ENCODE peak calls at places on chromosomes 16 and 17, in seven cellular contexts. O is A549, Z is SK-N-SH, R is K562, N is HCT116, Q is NB4, L is endothelial cell of umbilical vein. S is an unnamed sample.

GRCh38 chr16:70777973-70778406 is 23.0 kb downstream of the VAC14 start:
- DNase-seq in O (peak), Z (no peak), R (no peak), N (no peak), Q (no peak), L (no peak), S (peak)

GRCh38 chr16:58024673-58025350 is 742 bp upstream of the MMP15 start:
- DNase-seq in O (no peak), Z (peak), R (peak), N (peak), Q (peak), L (no peak), S (peak)

GRCh38 chr16:9860876-9861275 is 321.4 kb downstream of the GRIN2A start:
- DNase-seq in O (no peak), Z (no peak), R (no peak), N (no peak), Q (peak), L (no peak), S (no peak)

GRCh38 chr17:229130-229944 is 47.9 kb upstream of the DOC2B start:
- DNase-seq in O (no peak), Z (no peak), R (no peak), N (no peak), Q (no peak), L (peak), S (peak)

GRCh38 chr17:29615048-29615385 is 7.7 kb downstream of the CORO6 start:
- DNase-seq in O (no peak), Z (peak), R (peak), N (no peak), Q (peak), L (no peak), S (no peak)

GRCh38 chr17:76994237-76994637 is 126.0 kb downstream of the MGAT5B start:
- DNase-seq in O (no peak), Z (no peak), R (no peak), N (no peak), Q (no peak), L (no peak), S (no peak)

GRCh38 chr17:10094806-10095205 is 103.6 kb downstream of the GAS7 start:
- DNase-seq in O (no peak), Z (no peak), R (no peak), N (no peak), Q (no peak), L (no peak), S (no peak)

GRCh38 chr16:75244844-75245758 is 6.3 kb downstream of the BCAR1 start:
- DNase-seq in O (peak), Z (peak), R (no peak), N (no peak), Q (peak), L (peak), S (peak)

GRCh38 chr17:70332811-70333210 is 163.5 kb downstream of the KCNJ2 start:
- DNase-seq in O (no peak), Z (no peak), R (no peak), N (no peak), Q (no peak), L (no peak), S (no peak)

GRCh38 chr17:76492250-76492988 is 8.8 kb downstream of the RHBDF2 start:
- DNase-seq in O (no peak), Z (no peak), R (no peak), N (no peak), Q (peak), L (no peak), S (no peak)

GRCh38 chr17:79001190-79002020 is 8.2 kb downstream of the CANT1 start:
- DNase-seq in O (no peak), Z (no peak), R (no peak), N (no peak), Q (no peak), L (no peak), S (no peak)

GRCh38 chr17:9842057-9842758 is 16.5 kb downstream of the GLP2R start:
- DNase-seq in O (peak), Z (no peak), R (no peak), N (no peak), Q (no peak), L (no peak), S (no peak)

GRCh38 chr16:4911831-4912422 is 25.0 kb downstream of the PPL start:
- DNase-seq in O (no peak), Z (no peak), R (no peak), N (no peak), Q (no peak), L (no peak), S (no peak)

GRCh38 chr17:63647936-63648335 is 25.7 kb downstream of the MAP3K3 start:
- DNase-seq in O (no peak), Z (no peak), R (no peak), N (no peak), Q (no peak), L (no peak), S (no peak)

GRCh38 chr17:9432867-9433495 is 142.6 kb downstream of the STX8 start:
- DNase-seq in O (no peak), Z (no peak), R (no peak), N (no peak), Q (no peak), L (no peak), S (no peak)

GRCh38 chr16:24041834-24042631 is 206.2 kb downstream of the PRKCB start:
- DNase-seq in O (peak), Z (peak), R (peak), N (peak), Q (peak), L (peak), S (peak)

GRCh38 chr17:38874505-38875419 is 4.9 kb downstream of the LASP1 start:
- DNase-seq in O (no peak), Z (no peak), R (no peak), N (no peak), Q (no peak), L (no peak), S (no peak)

GRCh38 chr16:81994485-81994884 is 16.8 kb downstream of the SDR42E1 start:
- DNase-seq in O (peak), Z (no peak), R (peak), N (no peak), Q (peak), L (no peak), S (peak)

GRCh38 chr16:64982581-64982980 is 139.3 kb downstream of the CDH11 start:
- DNase-seq in O (no peak), Z (no peak), R (no peak), N (no peak), Q (no peak), L (no peak), S (no peak)

GRCh38 chr16:10126686-10127085 is 55.5 kb downstream of the GRIN2A start:
- DNase-seq in O (no peak), Z (no peak), R (no peak), N (no peak), Q (no peak), L (no peak), S (no peak)

GRCh38 chr16:27795992-27796614 is 246.2 kb downstream of the KATNIP start:
- DNase-seq in O (no peak), Z (no peak), R (peak), N (peak), Q (peak), L (peak), S (peak)

GRCh38 chr17:62617894-62618472 is 9.5 kb upstream of the MRC2 start:
- DNase-seq in O (no peak), Z (no peak), R (no peak), N (no peak), Q (peak), L (no peak), S (no peak)

GRCh38 chr17:7177954-7178477 is 1.2 kb downstream of the ASGR1 start:
- DNase-seq in O (peak), Z (peak), R (peak), N (no peak), Q (peak), L (peak), S (peak)

GRCh38 chr16:69660166-69660565 is 66.2 kb downstream of the NQO1 start:
- DNase-seq in O (no peak), Z (no peak), R (no peak), N (no peak), Q (no peak), L (no peak), S (no peak)

DNA sequence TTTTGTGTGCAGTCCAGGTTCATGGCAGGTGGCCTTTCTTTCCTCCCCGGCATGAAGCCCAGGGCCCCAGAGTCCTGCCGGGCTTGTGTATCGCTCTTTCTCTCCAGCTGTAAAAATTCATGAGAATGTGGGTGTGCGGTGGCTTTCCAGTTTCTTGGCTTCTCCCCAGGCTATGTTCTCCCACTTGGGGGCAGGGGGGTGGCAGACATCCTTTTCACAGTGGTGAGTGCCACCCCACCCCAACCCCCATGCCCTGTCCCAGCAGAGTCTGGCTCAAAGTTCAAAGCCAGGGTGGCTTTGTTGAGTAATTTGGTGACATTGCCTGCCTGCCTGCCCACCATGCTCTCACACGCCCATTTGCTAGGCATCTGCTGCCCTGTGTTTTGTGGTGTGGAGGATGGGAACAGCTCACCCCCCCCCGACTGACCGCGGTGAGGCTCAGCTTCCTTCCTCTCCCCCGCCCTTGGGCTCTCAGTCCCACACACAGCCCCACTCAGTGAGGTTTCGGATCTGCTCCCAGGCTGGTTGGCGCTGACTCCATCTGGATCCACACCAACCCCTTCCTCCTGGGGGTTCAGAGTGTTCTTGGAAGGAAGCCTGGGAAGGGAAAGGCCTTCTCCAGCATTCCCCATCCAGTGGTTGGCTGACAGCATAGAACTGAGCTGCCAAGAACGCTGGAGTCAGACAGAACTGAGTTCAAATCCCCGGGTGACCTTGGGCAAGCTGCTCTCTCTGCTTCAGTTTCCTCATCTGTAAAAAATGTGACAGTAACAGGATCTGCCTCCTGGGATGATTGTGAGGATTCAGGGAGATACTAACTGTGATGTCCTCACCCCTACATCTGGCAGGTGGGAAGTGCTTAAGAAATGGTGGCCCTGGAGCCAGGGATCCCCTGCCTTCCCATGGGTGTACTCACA is 36.1 kb downstream of the CHD9 start:
- DNase-seq in O (no peak), Z (peak), R (no peak), N (no peak), Q (peak), L (peak), S (no peak)
- TF ChIP-seq MAX in O (no peak), Z (peak), R (no peak), N (no peak), Q (peak), L (no peak), S (no peak)

DNA sequence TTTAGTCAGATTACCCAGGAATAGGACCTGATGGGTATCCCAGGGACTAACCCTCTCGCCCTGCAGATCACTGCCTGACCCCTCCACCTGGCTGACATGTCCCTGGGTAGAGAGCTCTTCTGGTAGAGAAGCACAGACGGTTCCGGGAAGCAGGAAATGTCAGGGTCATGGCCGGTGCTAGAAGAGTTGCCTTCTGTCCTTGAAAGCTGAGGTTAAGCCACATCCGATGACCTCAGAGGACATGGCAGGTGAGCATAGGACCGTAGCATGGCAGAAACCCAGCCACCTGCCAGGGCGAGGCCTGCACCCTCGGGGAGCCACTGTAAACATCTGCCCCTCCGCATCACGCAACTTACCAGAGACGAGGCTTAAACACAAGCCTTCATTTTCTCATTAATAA is 483.7 kb downstream of the SOX9 start:
- DNase-seq in O (no peak), Z (no peak), R (no peak), N (no peak), Q (no peak), L (no peak), S (no peak)
- TF ChIP-seq MAX in O (no peak), Z (no peak), R (no peak), N (no peak), Q (no peak), L (no peak), S (no peak)

GRCh38 chr16:66460703-66461102 is 33.6 kb downstream of the BEAN1 start:
- DNase-seq in O (no peak), Z (no peak), R (no peak), N (no peak), Q (no peak), L (no peak), S (no peak)
- TF ChIP-seq MAX in O (no peak), Z (no peak), R (no peak), N (no peak), Q (no peak), L (no peak), S (no peak)

GRCh38 chr16:51404386-51404785 is 253.3 kb upstream of the SALL1 start:
- DNase-seq in O (no peak), Z (no peak), R (no peak), N (no peak), Q (no peak), L (no peak), S (no peak)
- TF ChIP-seq MAX in O (no peak), Z (no peak), R (no peak), N (no peak), Q (no peak), L (no peak), S (no peak)

DNA sequence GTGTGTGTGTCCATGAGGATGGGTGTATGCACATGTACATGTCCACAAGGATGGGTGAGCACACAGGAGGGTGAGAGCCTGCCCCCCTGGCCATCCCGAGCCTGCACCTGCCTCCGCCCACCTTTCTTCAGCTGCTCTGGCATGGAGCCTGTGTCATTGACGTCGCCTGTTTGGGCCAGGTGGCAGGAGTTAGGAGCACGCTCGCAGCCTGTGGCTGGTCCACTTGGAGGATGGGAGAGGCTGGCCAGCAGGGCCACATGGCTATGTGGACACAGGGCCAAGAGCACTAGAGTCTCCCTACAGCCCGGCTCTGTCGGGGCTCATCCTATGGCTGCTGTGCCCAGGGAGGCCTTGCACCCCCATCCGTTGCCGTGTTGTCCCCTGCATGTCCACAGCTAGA is 21.4 kb downstream of the BAHCC1 start:
- DNase-seq in O (no peak), Z (no peak), R (no peak), N (no peak), Q (no peak), L (no peak), S (no peak)
- TF ChIP-seq MAX in O (no peak), Z (no peak), R (no peak), N (no peak), Q (no peak), L (no peak), S (no peak)

GRCh38 chr16:84722068-84722467 is 22.3 kb downstream of the USP10 start:
- DNase-seq in O (no peak), Z (no peak), R (no peak), N (no peak), Q (no peak), L (no peak), S (no peak)

GRCh38 chr16:84715854-84716253 is 16.1 kb downstream of the USP10 start:
- DNase-seq in O (no peak), Z (no peak), R (no peak), N (no peak), Q (no peak), L (no peak), S (no peak)

GRCh38 chr16:84717484-84717883 is 17.7 kb downstream of the USP10 start:
- DNase-seq in O (no peak), Z (no peak), R (no peak), N (no peak), Q (no peak), L (no peak), S (no peak)

GRCh38 chr16:84716740-84717139 is 16.9 kb downstream of the USP10 start:
- DNase-seq in O (no peak), Z (no peak), R (no peak), N (no peak), Q (no peak), L (no peak), S (no peak)

GRCh38 chr16:84720180-84720579 is 20.4 kb downstream of the USP10 start:
- DNase-seq in O (no peak), Z (peak), R (no peak), N (no peak), Q (no peak), L (peak), S (no peak)
- TF ChIP-seq MAX in O (no peak), Z (no peak), R (no peak), N (no peak), Q (no peak), L (no peak), S (no peak)

GRCh38 chr17:66403846-66404597 is 101.6 kb downstream of the PRKCA start:
- DNase-seq in O (no peak), Z (no peak), R (no peak), N (no peak), Q (no peak), L (no peak), S (no peak)
- TF ChIP-seq MAX in O (no peak), Z (no peak), R (no peak), N (no peak), Q (no peak), L (no peak), S (no peak)

GRCh38 chr16:8299635-8300034 is 290.7 kb downstream of the TMEM114 start:
- DNase-seq in O (no peak), Z (no peak), R (no peak), N (no peak), Q (no peak), L (no peak), S (no peak)
- TF ChIP-seq MAX in O (no peak), Z (no peak), R (no peak), N (no peak), Q (no peak), L (no peak), S (no peak)

DNA sequence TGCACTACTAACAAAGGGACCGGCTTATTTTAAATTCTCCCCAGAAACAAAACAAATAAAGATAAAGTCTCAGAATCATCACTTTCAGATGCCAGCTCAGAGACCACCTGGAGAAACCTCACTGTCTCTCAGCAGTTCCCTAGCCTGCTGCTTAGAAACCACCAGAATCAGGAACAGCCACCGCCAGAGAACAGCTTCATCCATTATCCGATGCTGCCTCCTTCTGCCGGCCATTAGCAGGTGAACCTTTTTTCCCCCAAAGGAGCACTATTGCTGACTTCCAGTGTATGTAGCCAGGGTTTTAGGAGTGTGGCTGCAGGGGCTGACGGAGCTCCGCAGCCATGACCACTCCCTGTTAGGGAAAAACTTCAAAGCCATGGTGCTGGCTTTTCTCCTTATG is 171.2 kb upstream of the DYNLRB2 start:
- DNase-seq in O (peak), Z (peak), R (peak), N (no peak), Q (peak), L (peak), S (peak)
- TF ChIP-seq MAX in O (no peak), Z (no peak), R (no peak), N (no peak), Q (no peak), L (no peak), S (no peak)

S was measured in WTC11.